ENCODE peak calls at places on chromosomes 7 and 10, in five cellular contexts. V is left lung, K is iPS DF 6.9, S is GM12878, R is tibial artery. G is an unnamed sample.

GRCh38 chr7:23106801-23107713 is 1.5 kb downstream of the KLHL7 start:
- DNase-seq in R (no peak), S (no peak), K (no peak), V (no peak), G (no peak)

GRCh38 chr7:15606561-15606960 is 44.7 kb upstream of the AGMO start:
- DNase-seq in K (no peak), S (no peak), V (no peak), R (no peak), G (no peak)

GRCh38 chr10:37146443-37146842 is 21.0 kb downstream of the ANKRD30A start:
- DNase-seq in K (no peak), R (no peak), V (no peak), S (no peak), G (no peak)

GRCh38 chr7:85172530-85172941 is 14.3 kb downstream of the SEMA3D start:
- DNase-seq in V (no peak), K (no peak), S (no peak), R (peak; percentile 21), G (no peak)

GRCh38 chr10:132524443-132525285 is 12.9 kb upstream of the INPP5A start:
- DNase-seq in V (peak; percentile 49), S (no peak), R (peak; percentile 15), K (no peak), G (no peak)

GRCh38 chr7:69213882-69214281 is 384.4 kb upstream of the AUTS2 start:
- DNase-seq in R (no peak), V (no peak), S (no peak), K (no peak), G (no peak)

GRCh38 chr7:2954433-2954853 is 89.2 kb downstream of the CARD11 start:
- DNase-seq in K (no peak), V (peak; percentile 74), S (no peak), R (no peak), G (no peak)

GRCh38 chr7:31735991-31736982 is 49.3 kb downstream of the PPP1R17 start:
- DNase-seq in K (peak; percentile 68), S (no peak), V (no peak), R (peak; percentile 43), G (peak; percentile 90)

GRCh38 chr7:81209059-81209458 is 290.2 kb upstream of the SEMA3C start:
- DNase-seq in R (no peak), S (no peak), V (no peak), K (no peak), G (no peak)

GRCh38 chr7:139645572-139646523 is 122.4 kb downstream of the CLEC2L start:
- DNase-seq in V (peak; percentile 82), R (peak; percentile 80), K (peak; percentile 71), S (peak; percentile 28), G (peak; percentile 90)

GRCh38 chr7:22302951-22303423 is 54.0 kb downstream of the RAPGEF5 start:
- DNase-seq in S (no peak), K (no peak), R (no peak), V (no peak), G (no peak)

GRCh38 chr7:105521027-105521730 is 892 bp downstream of the PUS7 start:
- DNase-seq in R (peak; percentile 70), K (no peak), S (no peak), V (peak; percentile 89), G (peak; percentile 60)

GRCh38 chr10:69965086-69965485 is 87.6 kb upstream of the MACROH2A2 start:
- DNase-seq in S (no peak), R (no peak), K (no peak), V (no peak), G (no peak)

GRCh38 chr7:24337180-24337579 is 53.2 kb downstream of the NPY start:
- DNase-seq in R (no peak), V (no peak), S (no peak), K (peak; percentile 67), G (no peak)

GRCh38 chr7:118080947-118081346 is 103.0 kb upstream of the LSM8 start:
- DNase-seq in K (peak; percentile 11), R (no peak), V (no peak), S (peak; percentile 52), G (peak; percentile 23)

GRCh38 chr7:149819961-149820340 is 18.2 kb upstream of the ZNF862 start:
- DNase-seq in V (peak; percentile 34), R (no peak), S (no peak), K (no peak), G (no peak)

GRCh38 chr7:77188736-77189429 is 10.7 kb downstream of the FGL2 start:
- DNase-seq in S (no peak), R (no peak), K (no peak), V (no peak), G (no peak)

GRCh38 chr10:77231884-77232283 is 405.7 kb downstream of the KCNMA1 start:
- DNase-seq in R (no peak), K (no peak), S (no peak), V (no peak), G (no peak)

GRCh38 chr7:44713680-44714335 is 34.8 kb upstream of the ZMIZ2 start:
- DNase-seq in R (no peak), K (no peak), V (no peak), S (no peak), G (peak; percentile 29)

GRCh38 chr10:58781873-58782488 is 269.3 kb downstream of the BICC1 start:
- DNase-seq in R (no peak), S (peak; percentile 8), V (no peak), K (peak; percentile 13), G (peak; percentile 20)

GRCh38 chr7:39217752-39218151 is 240.0 kb downstream of the POU6F2 start:
- DNase-seq in K (no peak), R (no peak), V (no peak), S (no peak), G (no peak)

GRCh38 chr10:132987671-132988571 is 45.6 kb upstream of the CFAP46 start:
- DNase-seq in S (no peak), K (no peak), R (peak; percentile 45), V (peak; percentile 75), G (no peak)

GRCh38 chr10:11757452-11757819 is 15.3 kb downstream of the ECHDC3 start:
- DNase-seq in S (no peak), R (peak; percentile 85), K (no peak), V (no peak), G (peak; percentile 5)

GRCh38 chr10:110747609-110748464 is 103.7 kb downstream of the RBM20 start:
- DNase-seq in V (no peak), K (no peak), S (no peak), R (no peak), G (no peak)

GRCh38 chr10:96360766-96361165 is 2.0 kb upstream of the OPALIN start:
- DNase-seq in S (no peak), R (no peak), K (no peak), V (no peak), G (no peak)

GRCh38 chr7:41312235-41312634 is 390.7 kb downstream of the INHBA start:
- DNase-seq in R (no peak), K (no peak), V (no peak), S (no peak), G (no peak)

GRCh38 chr7:47496064-47496665 is 85.7 kb downstream of the TNS3 start:
- DNase-seq in K (no peak), S (no peak), V (no peak), R (no peak), G (no peak)

GRCh38 chr10:103543617-103544525 is 50.4 kb downstream of the NEURL1 start:
- DNase-seq in K (no peak), V (no peak), S (no peak), R (no peak), G (no peak)

GRCh38 chr7:140230517-140230861 is 53.7 kb upstream of the KDM7A start:
- DNase-seq in R (peak; percentile 46), S (no peak), V (peak; percentile 92), K (no peak), G (no peak)

GRCh38 chr10:855079-855478 is 76.4 kb downstream of the LARP4B start:
- DNase-seq in R (no peak), K (no peak), V (no peak), S (no peak), G (no peak)

GRCh38 chr7:66529889-66530615 is 98.6 kb upstream of the KCTD7 start:
- DNase-seq in R (no peak), K (no peak), S (no peak), V (no peak), G (no peak)

GRCh38 chr7:40072268-40072667 is 62.2 kb downstream of the MPLKIP start:
- DNase-seq in K (no peak), S (no peak), V (no peak), R (no peak), G (no peak)

GRCh38 chr7:134618756-134619530 is 27.7 kb upstream of the BPGM start:
- DNase-seq in S (no peak), R (no peak), V (no peak), K (no peak), G (no peak)

GRCh38 chr10:31929260-31929985 is 792 bp upstream of the ARHGAP12 start:
- DNase-seq in V (peak; percentile 87), R (peak; percentile 54), K (no peak), S (no peak), G (peak; percentile 71)

GRCh38 chr7:112450807-112451661 is 774 bp downstream of the IFRD1 start:
- DNase-seq in K (peak; percentile 93), S (peak; percentile 91), V (peak; percentile 95), R (peak; percentile 96), G (peak; percentile 87)

GRCh38 chr7:112452102-112452888 is 2.0 kb downstream of the IFRD1 start:
- DNase-seq in V (peak; percentile 74), S (no peak), K (no peak), R (peak; percentile 91), G (peak; percentile 27)

GRCh38 chr7:112449902-112450806 is at the start of gene IFRD1:
- DNase-seq in R (peak; percentile 99), V (peak; percentile 98), S (peak; percentile 94), K (peak; percentile 98), G (peak; percentile 99)

GRCh38 chr7:112449353-112449752 is 907 bp upstream of the IFRD1 start:
- DNase-seq in S (no peak), K (no peak), V (no peak), R (no peak), G (peak; percentile 78)

DNA sequence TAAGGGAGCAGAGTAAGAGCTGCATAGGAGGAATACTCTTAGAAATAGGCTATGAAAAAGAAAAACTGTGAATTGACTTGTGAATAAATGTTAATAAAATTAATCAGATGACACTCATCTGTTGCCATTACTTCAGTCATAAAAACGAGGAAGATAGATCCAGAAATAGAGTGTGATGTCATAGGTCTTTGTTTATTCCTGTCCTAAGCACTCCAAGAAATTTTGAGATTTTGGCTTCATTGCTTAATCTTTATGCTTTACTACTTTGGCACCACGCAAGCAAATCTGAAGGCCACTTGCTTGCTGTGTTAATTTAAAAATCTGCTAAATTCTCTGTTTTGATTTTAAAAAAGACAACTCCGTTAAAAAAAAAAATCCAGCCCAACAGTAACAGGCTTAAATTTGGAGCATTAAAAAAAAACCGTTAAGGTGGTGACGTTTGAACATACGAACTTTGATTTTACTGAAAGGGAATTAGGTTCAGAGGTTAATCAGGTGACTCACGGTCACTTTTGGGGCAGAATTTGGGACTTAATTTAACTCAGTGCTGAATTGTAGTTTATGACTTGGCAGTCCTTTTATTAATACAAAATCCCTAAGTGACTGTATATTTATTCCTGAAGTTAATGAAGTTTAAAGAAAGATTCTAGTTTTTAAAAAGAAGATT is 3.4 kb downstream of the IFRD1 start:
- DNase-seq in R (no peak), S (no peak), K (no peak), V (no peak), G (no peak)
- H3K27ac ChIP-seq in R (peak overlapping the region; percentile 99), S (no peak overlapping the region), K (no peak overlapping the region), V (peak overlapping the region; percentile 99), G (no peak overlapping the region)

GRCh38 chr7:55193245-55193644 is 171.9 kb upstream of the LANCL2 start:
- DNase-seq in R (no peak), K (no peak), V (no peak), S (no peak), G (no peak)
- H3K27ac ChIP-seq in R (no peak overlapping the region), K (no peak overlapping the region), V (peak overlapping the region; percentile 26), S (no peak overlapping the region), G (no peak overlapping the region)

GRCh38 chr7:135672560-135673359 is 10.4 kb downstream of the STMP1 start:
- DNase-seq in R (no peak), S (no peak), K (no peak), V (no peak), G (peak; percentile 75)
- H3K27ac ChIP-seq in R (no peak overlapping the region), S (no peak overlapping the region), K (no peak overlapping the region), V (no peak overlapping the region), G (peak overlapping the region; percentile 49)

GRCh38 chr7:100437150-100438100 is 1.1 kb upstream of the PPP1R35 start:
- DNase-seq in R (no peak), V (no peak), S (no peak), K (no peak), G (no peak)
- H3K27ac ChIP-seq in R (peak overlapping the region; percentile 95), V (peak overlapping the region; percentile 94), S (no peak overlapping the region), K (no peak overlapping the region), G (no peak overlapping the region)

G was measured in trophoblast cell.